ENCODE peak calls at places on chromosomes 4 and X, in seven cellular contexts. M is hepatocyte; L is OCI-LY7; S is A673; C is astrocyte of the spinal cord; J is sigmoid colon; Y is CD8-positive, alpha-beta T cell. I is an unnamed sample.

GRCh38 chrX:46686003-46686645 is 72.8 kb downstream of the SLC9A7 start:
- DNase-seq in Y (peak; percentile 50), S (peak; percentile 69), C (peak; percentile 19), J (no peak), M (peak; percentile 40), L (peak; percentile 54), I (peak; percentile 68)

GRCh38 chr4:104938624-104939023 is 208.1 kb upstream of the TET2 start:
- DNase-seq in S (no peak), C (no peak), M (no peak), L (no peak), Y (no peak), J (no peak), I (no peak)

GRCh38 chr4:102787944-102788343 is 27.2 kb upstream of the MANBA start:
- DNase-seq in S (no peak), J (no peak), M (no peak), L (no peak), Y (no peak), C (no peak), I (no peak)

GRCh38 chrX:46617906-46618305 is 44.3 kb downstream of the CHST7 start:
- DNase-seq in L (no peak), M (no peak), J (no peak), S (no peak), Y (no peak), C (no peak), I (no peak)

GRCh38 chrX:102930990-102931756 is 5.9 kb upstream of the RAB40AL start:
- DNase-seq in Y (no peak), M (no peak), S (no peak), C (no peak), J (no peak), L (no peak), I (no peak)

GRCh38 chrX:137568741-137569469 is 3.0 kb downstream of the ZIC3 start:
- DNase-seq in J (no peak), L (no peak), Y (no peak), M (no peak), C (peak; percentile 14), S (no peak), I (no peak)

GRCh38 chr4:26061248-26061986 is 147.4 kb downstream of the SMIM20 start:
- DNase-seq in C (peak; percentile 50), Y (no peak), S (peak; percentile 64), M (peak; percentile 63), J (no peak), L (peak; percentile 53), I (peak; percentile 37)

GRCh38 chr4:38670939-38671593 is 7.1 kb downstream of the KLF3 start:
- DNase-seq in Y (no peak), S (no peak), C (no peak), L (no peak), J (no peak), M (no peak), I (no peak)

GRCh38 chrX:8647176-8647575 is 84.8 kb downstream of the ANOS1 start:
- DNase-seq in J (no peak), Y (no peak), M (no peak), C (no peak), S (no peak), L (no peak), I (no peak)

GRCh38 chrX:115592997-115593734 is 32.2 kb downstream of the PLS3 start:
- DNase-seq in J (no peak), L (no peak), Y (no peak), M (peak; percentile 24), C (peak; percentile 48), S (peak; percentile 43), I (peak; percentile 64)

GRCh38 chrX:41960142-41960541 is 36.8 kb upstream of the CASK start:
- DNase-seq in Y (no peak), L (no peak), J (no peak), C (no peak), M (no peak), S (no peak), I (no peak)

GRCh38 chr4:73726000-73726399 is 14.4 kb upstream of the CXCL8 start:
- DNase-seq in S (peak; percentile 28), M (peak; percentile 48), L (no peak), Y (no peak), J (no peak), C (peak; percentile 88), I (peak; percentile 94)

GRCh38 chr4:154928640-154929257 is 147.7 kb downstream of the RBM46 start:
- DNase-seq in M (peak; percentile 53), C (peak; percentile 14), L (no peak), Y (no peak), J (no peak), S (peak; percentile 27), I (peak; percentile 81)

GRCh38 chrX:150456941-150457340 is 93.8 kb downstream of the MAMLD1 start:
- DNase-seq in M (no peak), Y (no peak), J (no peak), S (no peak), L (no peak), C (no peak), I (no peak)

GRCh38 chr4:84718699-84719098 is 135.8 kb downstream of the CDS1 start:
- DNase-seq in M (no peak), S (no peak), Y (no peak), L (no peak), J (no peak), C (no peak), I (peak; percentile 11)

GRCh38 chr4:93659629-93660028 is 168.9 kb upstream of the ATOH1 start:
- DNase-seq in L (no peak), S (peak; percentile 31), M (no peak), J (no peak), Y (no peak), C (peak; percentile 6), I (no peak)

GRCh38 chrX:54447461-54447860 is 7.3 kb downstream of the TSR2 start:
- DNase-seq in C (no peak), L (no peak), S (peak; percentile 22), Y (no peak), J (no peak), M (peak; percentile 13), I (peak; percentile 4)

GRCh38 chr4:173397604-173398003 is 1.3 kb downstream of the SCRG1 start:
- DNase-seq in L (no peak), S (no peak), Y (no peak), M (no peak), J (no peak), C (no peak), I (peak; percentile 6)

GRCh38 chr4:173399016-173399415 is at the start of gene SCRG1:
- DNase-seq in M (no peak), L (no peak), C (peak; percentile 6), Y (no peak), S (no peak), J (peak; percentile 80), I (peak; percentile 35)

GRCh38 chr4:173403051-173403450 is 4.1 kb upstream of the SCRG1 start:
- DNase-seq in C (no peak), J (no peak), S (no peak), M (no peak), L (no peak), Y (no peak), I (peak; percentile 13)

DNA sequence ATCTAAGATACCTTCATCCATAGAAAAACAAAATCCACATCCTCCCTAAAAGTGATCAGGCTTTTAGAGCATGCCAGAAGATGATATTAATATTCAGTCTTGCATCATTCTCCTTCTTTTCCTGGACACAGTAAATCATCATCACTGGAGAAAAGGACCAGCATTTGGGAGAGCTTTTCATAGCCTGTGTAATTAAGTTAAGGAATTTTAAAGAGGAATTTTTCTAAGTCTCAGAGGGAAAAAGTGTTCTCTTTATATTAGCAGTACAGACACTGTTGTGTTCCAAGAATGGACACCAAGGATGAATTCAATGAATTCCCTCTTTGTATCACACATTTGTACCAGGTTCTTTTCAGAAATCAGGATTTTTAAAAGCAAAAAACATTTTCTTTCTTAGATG is 665 bp downstream of the SCRG1 start:
- DNase-seq in J (no peak), Y (no peak), M (no peak), S (no peak), C (no peak), L (no peak), I (peak; percentile 27)
- H3K4me3 ChIP-seq in J (peak overlapping the region; percentile 32), Y (no peak overlapping the region), M (no peak overlapping the region), S (no peak overlapping the region), C (no peak overlapping the region), L (no peak overlapping the region), I (peak overlapping the region; percentile 1)

DNA sequence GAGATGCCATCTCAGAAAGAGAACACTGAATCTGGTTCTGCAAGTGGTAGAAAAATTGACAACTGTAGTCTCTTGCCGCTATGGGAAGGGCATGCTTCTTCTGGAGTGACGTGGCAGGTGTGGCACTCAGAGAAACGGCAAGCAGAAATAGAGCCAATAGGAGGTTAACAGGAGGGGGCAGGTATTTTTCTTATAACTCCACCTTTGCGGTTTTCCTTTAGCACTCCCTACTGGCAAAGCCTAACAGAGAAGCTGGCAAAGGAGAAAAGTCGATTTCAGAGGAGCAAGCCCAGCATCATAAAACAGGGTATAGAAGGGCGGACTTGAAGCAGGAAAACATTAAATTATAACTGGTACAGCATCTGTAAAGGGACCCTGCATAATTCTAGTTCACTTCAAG is 1382.2 kb downstream of the PCDH18 start:
- DNase-seq in Y (no peak), M (no peak), J (no peak), L (no peak), C (no peak), S (no peak), I (no peak)
- TF ChIP-seq CTCF in Y (no peak), M (no peak), J (no peak), L (no peak), C (no peak), S (no peak), I (no peak)

DNA sequence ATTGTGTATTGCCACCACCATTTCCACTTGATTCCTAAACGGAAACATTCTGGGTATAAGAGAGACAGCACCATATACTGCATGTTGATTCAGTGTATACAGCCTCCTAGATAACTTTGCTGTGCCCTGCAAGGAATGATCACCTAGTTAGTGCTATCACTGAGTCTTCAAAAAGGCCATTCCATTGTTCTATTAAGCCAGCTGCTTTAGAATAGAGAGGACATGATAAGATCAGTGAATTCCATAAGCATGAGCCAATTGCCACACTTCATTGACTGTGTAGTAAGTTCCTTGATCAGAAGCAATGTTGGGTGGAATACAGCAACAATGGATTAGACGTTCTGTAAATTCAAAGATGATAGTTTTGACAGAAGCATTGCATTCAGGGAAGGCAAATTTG is 1047.3 kb downstream of the PCDH18 start:
- DNase-seq in J (no peak), C (no peak), Y (no peak), L (no peak), S (no peak), M (no peak), I (no peak)
- H3K4me3 ChIP-seq in J (no peak overlapping the region), C (no peak overlapping the region), Y (no peak overlapping the region), L (no peak overlapping the region), S (no peak overlapping the region), M (no peak overlapping the region), I (no peak overlapping the region)

DNA sequence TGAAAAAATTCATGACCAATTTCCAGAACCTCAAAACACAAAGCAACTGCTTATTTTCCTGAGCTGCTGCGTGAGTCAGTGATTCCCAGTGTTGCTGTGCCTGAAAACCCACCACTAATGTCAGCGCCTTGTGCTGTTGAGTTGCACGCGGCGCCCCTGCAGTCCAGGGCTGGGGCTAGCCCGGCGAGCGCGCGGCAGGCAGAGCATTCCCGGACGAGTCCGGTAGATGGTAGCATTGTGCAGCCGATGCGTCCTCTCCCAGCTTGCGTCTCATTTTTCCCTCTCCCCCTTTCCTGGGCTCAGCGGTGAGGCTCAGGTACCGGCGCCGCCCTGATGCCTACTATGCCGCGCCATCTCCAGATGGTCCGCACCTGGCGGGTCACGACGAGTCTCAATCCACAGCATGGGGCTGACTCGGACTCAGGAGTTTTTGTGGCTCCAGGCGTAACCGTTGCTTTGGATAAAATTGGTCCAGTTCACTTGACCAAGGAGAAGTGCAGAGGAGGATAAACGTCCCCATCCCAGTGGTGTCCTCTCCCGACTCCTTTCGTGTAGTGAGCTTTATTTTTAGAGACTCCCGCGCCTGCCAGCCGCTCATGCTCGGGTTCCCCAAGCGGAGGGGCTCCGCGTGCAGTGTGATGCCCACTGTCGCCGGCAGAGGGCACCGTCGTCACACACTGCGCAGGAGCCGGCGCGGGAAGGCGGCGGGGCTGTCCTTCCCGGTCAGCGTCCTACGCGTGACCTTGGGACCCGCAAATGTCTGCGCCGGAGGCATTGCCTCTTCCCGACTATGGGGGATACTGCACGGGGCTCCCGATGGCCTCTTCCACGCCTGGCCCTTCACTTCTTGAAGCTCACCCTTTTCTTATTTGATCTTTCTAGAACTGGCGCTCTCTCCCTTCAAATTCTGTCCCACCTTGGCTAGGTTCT is 53.6 kb upstream of the IGFBP7 start:
- DNase-seq in M (peak; percentile 91), S (peak; percentile 72), C (peak; percentile 90), J (peak; percentile 87), L (peak; percentile 65), Y (peak; percentile 78), I (peak; percentile 75)
- TF ChIP-seq CTCF in M (peak; percentile 87), S (peak; percentile 64), C (peak; percentile 97), J (peak; percentile 98), L (peak; percentile 82), Y (peak; percentile 73), I (peak; percentile 96)

I was measured in fibroblast of the aortic adventitia.